ENCODE peak calls at places on chromosomes 4 and X, in four cellular contexts. D is IMR-90, Z is body of pancreas, T is adrenal gland. V is an unnamed sample.

GRCh38 chr4:2432991-2433530 is 14.3 kb downstream of the CFAP99 start:
- DNase-seq in Z (no peak), T (no peak), D (peak; percentile 64), V (no peak)

GRCh38 chr4:153518637-153519384 is 52.7 kb downstream of the TMEM131L start:
- DNase-seq in T (no peak), Z (peak; percentile 77), D (peak; percentile 49), V (no peak)

GRCh38 chr4:87224036-87224923 is 3.9 kb upstream of the KLHL8 start:
- DNase-seq in Z (no peak), T (no peak), D (no peak), V (no peak)

GRCh38 chr4:98754736-98755135 is 96.3 kb upstream of the TSPAN5 start:
- DNase-seq in Z (no peak), D (no peak), T (no peak), V (no peak)

GRCh38 chr4:165879581-165879980 is 6.5 kb downstream of the TLL1 start:
- DNase-seq in D (no peak), Z (no peak), T (no peak), V (no peak)

GRCh38 chrX:35711281-35711680 is 86.9 kb upstream of the MAGEB16 start:
- DNase-seq in Z (no peak), T (no peak), D (no peak), V (no peak)

GRCh38 chr4:155371432-155372043 is 5.2 kb downstream of the MAP9 start:
- DNase-seq in T (no peak), D (peak; percentile 21), Z (no peak), V (no peak)

GRCh38 chrX:18032486-18033221 is 171.6 kb upstream of the RAI2 start:
- DNase-seq in T (no peak), D (no peak), Z (no peak), V (no peak)

GRCh38 chrX:151830911-151831310 is 81.8 kb upstream of the MAGEA4 start:
- DNase-seq in Z (no peak), D (no peak), T (no peak), V (no peak)

GRCh38 chr4:124067031-124067430 is 645.5 kb downstream of the ANKRD50 start:
- DNase-seq in D (peak; percentile 41), Z (no peak), T (no peak), V (no peak)

GRCh38 chr4:66653937-66654336 is 891.4 kb downstream of the CENPC start:
- DNase-seq in Z (no peak), T (no peak), D (no peak), V (no peak)

GRCh38 chrX:153519569-153520285 is 2.3 kb downstream of the ATP2B3 start:
- DNase-seq in T (no peak), D (peak; percentile 55), Z (no peak), V (no peak)

GRCh38 chrX:54640721-54641120 is 110.7 kb downstream of the GNL3L start:
- DNase-seq in D (no peak), Z (no peak), T (no peak), V (no peak)

GRCh38 chrX:41596586-41596985 is 92.2 kb upstream of the GPR34 start:
- DNase-seq in T (no peak), D (peak; percentile 53), Z (no peak), V (no peak)

GRCh38 chr4:11471613-11472012 is 42.9 kb upstream of the HS3ST1 start:
- DNase-seq in D (no peak), Z (no peak), T (peak; percentile 34), V (no peak)

GRCh38 chrX:63784346-63784901 is 590 bp downstream of the ARHGEF9 start:
- DNase-seq in T (no peak), D (no peak), Z (peak; percentile 23), V (peak; percentile 5)

GRCh38 chr4:142396279-142396678 is 449.8 kb downstream of the INPP4B start:
- DNase-seq in Z (no peak), D (peak; percentile 36), T (no peak), V (no peak)

GRCh38 chrX:79182616-79183015 is 38.1 kb downstream of the GPR174 start:
- DNase-seq in D (no peak), Z (no peak), T (no peak), V (no peak)

GRCh38 chrX:39309018-39309620 is 507.9 kb downstream of the MID1IP1 start:
- DNase-seq in D (no peak), T (peak; percentile 14), Z (no peak), V (no peak)

GRCh38 chr4:110977554-110977953 is 354.7 kb upstream of the PITX2 start:
- DNase-seq in D (no peak), T (no peak), Z (no peak), V (no peak)

GRCh38 chrX:113594504-113594903 is 753.9 kb upstream of the AMOT start:
- DNase-seq in T (no peak), Z (no peak), D (no peak), V (no peak)

GRCh38 chr4:42452823-42453222 is 55.5 kb downstream of the SHISA3 start:
- DNase-seq in T (no peak), Z (no peak), D (no peak), V (no peak)

GRCh38 chr4:158768577-158769174 is at the start of gene FNIP2:
- DNase-seq in T (peak; percentile 78), Z (peak; percentile 90), D (peak; percentile 72), V (peak; percentile 82)

GRCh38 chr4:46837639-46838038 is 71.4 kb downstream of the COX7B2 start:
- DNase-seq in Z (no peak), D (no peak), T (no peak), V (no peak)

GRCh38 chr4:146340798-146341197 is 126.5 kb downstream of the REELD1 start:
- DNase-seq in D (peak; percentile 54), T (no peak), Z (no peak), V (no peak)

GRCh38 chr4:128782076-128782715 is 27.3 kb upstream of the JADE1 start:
- DNase-seq in T (no peak), Z (peak; percentile 53), D (peak; percentile 37), V (no peak)

GRCh38 chr4:26458104-26458503 is 32.2 kb downstream of the CCKAR start:
- DNase-seq in D (peak; percentile 91), Z (no peak), T (no peak), V (no peak)

GRCh38 chr4:41072021-41072777 is 142.1 kb downstream of the APBB2 start:
- DNase-seq in D (no peak), Z (no peak), T (no peak), V (peak; percentile 37)

GRCh38 chr4:26873391-26874026 is 12.9 kb downstream of the STIM2 start:
- DNase-seq in Z (peak; percentile 8), T (no peak), D (no peak), V (no peak)

GRCh38 chr4:106056914-106057313 is 161.6 kb downstream of the NPNT start:
- DNase-seq in T (no peak), Z (no peak), D (no peak), V (no peak)

GRCh38 chr4:88802585-88803285 is 105.1 kb upstream of the NAP1L5 start:
- DNase-seq in D (peak; percentile 34), T (no peak), Z (no peak), V (no peak)

GRCh38 chr4:79207281-79207680 is 118.6 kb downstream of the NAA11 start:
- DNase-seq in D (no peak), T (no peak), Z (no peak), V (no peak)

GRCh38 chr4:127352220-127352619 is 280.5 kb upstream of the INTU start:
- DNase-seq in T (no peak), D (no peak), Z (no peak), V (no peak)
- TF ChIP-seq CTCF in T (no peak), D (no peak), Z (no peak), V (no peak)

DNA sequence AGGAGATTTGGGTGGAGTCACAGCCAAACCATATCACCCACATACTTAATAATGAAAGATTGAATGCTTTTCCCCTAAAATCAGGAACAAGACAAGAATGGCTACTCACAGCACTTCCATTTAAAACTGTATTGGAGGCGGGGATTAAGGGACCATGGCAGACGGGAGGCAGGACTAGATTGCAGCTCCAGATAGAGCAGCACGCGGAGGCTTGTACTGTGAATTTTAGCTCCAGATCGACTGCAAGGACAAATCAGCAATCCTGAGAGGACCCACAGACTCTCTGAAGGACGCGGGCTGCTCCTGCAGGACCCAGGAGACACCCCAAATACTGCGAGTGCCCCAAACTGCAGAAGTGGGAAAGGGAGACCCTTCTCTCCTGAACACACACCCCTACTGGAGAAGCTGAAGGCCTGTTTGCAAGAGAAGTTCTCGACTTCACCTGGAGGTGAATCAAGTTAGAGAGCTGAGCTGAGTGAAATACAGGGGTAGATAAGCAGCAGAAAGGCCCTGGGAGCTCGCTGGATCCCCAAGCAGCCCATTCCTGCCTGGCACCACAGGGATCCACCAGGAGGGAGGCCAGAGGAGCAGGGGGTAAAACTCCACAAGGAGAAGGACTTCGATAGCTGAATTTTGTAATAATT is 207.4 kb upstream of the INTU start:
- DNase-seq in Z (no peak), D (no peak), T (no peak), V (no peak)
- TF ChIP-seq POLR2A in Z (no peak), D (no peak), T (no peak), V (no peak)

GRCh38 chr4:76426272-76426671 is 5.3 kb upstream of the CCDC158 start:
- DNase-seq in Z (peak; percentile 26), D (no peak), T (no peak), V (no peak)
- TF ChIP-seq CTCF in Z (peak; percentile 40), D (peak; percentile 6), T (no peak), V (peak; percentile 13)

DNA sequence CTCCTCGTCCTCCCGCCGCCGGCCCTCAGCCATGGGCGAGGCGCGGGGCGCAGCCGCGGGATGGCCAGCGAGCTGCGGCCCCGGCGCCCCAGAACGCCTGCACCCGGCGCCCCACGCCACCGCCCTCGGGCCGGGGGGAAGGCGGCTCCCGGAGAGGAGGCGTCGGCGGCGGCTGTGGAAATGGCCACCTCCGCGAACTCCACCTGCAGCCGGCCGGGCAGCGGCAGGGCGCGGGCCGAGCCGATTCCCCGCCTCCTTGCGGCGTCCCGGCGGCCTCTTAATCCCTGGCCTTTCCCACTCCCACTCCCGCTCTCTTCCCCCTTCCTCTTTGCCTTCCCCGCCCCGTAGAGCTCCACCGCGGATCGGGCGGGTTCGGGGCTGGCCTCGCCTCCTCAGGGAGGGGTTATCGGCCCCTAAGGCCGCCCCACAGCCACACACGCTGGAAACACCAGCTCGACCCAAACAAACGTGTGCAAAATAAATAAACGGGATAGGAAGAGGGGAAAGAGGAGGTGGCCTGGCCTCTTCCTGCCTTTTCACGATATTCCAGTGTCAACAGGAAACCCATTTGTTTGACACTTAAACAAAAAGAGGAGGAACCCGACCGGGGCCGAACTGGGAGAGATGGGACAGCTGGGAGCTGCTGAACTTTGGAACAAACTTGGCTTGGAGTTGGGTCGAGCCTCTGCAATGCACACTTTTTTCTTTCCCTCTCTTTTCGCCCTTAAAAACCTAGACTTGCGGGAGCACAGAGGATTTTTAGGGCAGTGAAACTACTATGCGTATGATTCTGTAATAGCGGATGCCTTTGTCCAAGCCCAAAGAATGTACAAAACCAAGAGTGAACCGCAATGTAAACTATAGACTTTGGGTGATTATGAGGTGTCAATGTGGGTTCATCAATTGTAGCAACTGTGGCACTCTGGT is at the start of gene SH3D19:
- DNase-seq in Z (peak; percentile 80), D (peak; percentile 19), T (peak; percentile 75), V (peak; percentile 70)
- TF ChIP-seq POLR2A in Z (peak; percentile 64), D (no peak), T (peak; percentile 47), V (peak; percentile 80)

GRCh38 chrX:19811807-19812604 is 75.4 kb downstream of the SH3KBP1 start:
- DNase-seq in Z (no peak), D (peak; percentile 87), T (no peak), V (no peak)
- TF ChIP-seq CTCF in Z (no peak), D (no peak), T (no peak), V (no peak)